ENCODE peak calls at places on chromosomes 11 and 22, in nine cellular contexts. U is fibroblast of the conjunctiva; J is NCI-H1092 treated with DMSO at 0.1 percent for 48 hours; R is stimulated activated CD4-positive, alpha-beta T cell treated with anti-CD3 and anti-CD28 coated beads, Interleukin-1b, Interleukin-23, amount 100 ng/mL, for 4 hours; E is K562; I is cerebellum; D is neural progenitor cell; O is fibroblast of the aortic adventitia; B is body of pancreas. N is an unnamed sample.

GRCh38 chr11:72924568-72925190 is 110.5 kb downstream of the ATG16L2 start:
- DNase-seq in U (peak), J (peak), R (no peak), E (no peak), I (peak), D (no peak), O (peak), B (no peak), N (peak)

GRCh38 chr11:129703846-129704245 is 111.8 kb upstream of the TMEM45B start:
- DNase-seq in U (no peak), J (no peak), R (no peak), E (peak), I (no peak), D (no peak), O (no peak), B (no peak), N (peak)

GRCh38 chr22:29117799-29118477 is 45.1 kb downstream of the KREMEN1 start:
- DNase-seq in U (peak), J (no peak), R (no peak), E (no peak), I (no peak), D (no peak), O (peak), B (no peak), N (peak)

GRCh38 chr11:99739464-99740089 is 718.8 kb downstream of the CNTN5 start:
- DNase-seq in U (peak), J (peak), R (no peak), E (peak), I (no peak), D (peak), O (peak), B (no peak), N (peak)

GRCh38 chr11:63504933-63505586 is 824 bp upstream of the LGALS12 start:
- DNase-seq in U (peak), J (no peak), R (no peak), E (no peak), I (peak), D (no peak), O (peak), B (peak), N (peak)

GRCh38 chr11:59174664-59175033 is 2.7 kb downstream of the DTX4 start:
- DNase-seq in U (no peak), J (no peak), R (no peak), E (no peak), I (no peak), D (no peak), O (no peak), B (no peak), N (peak)

GRCh38 chr11:125358254-125358840 is 137.7 kb downstream of the FEZ1 start:
- DNase-seq in U (no peak), J (no peak), R (no peak), E (no peak), I (no peak), D (no peak), O (peak), B (no peak), N (peak)

GRCh38 chr22:39356464-39356863 is 6.7 kb downstream of the SYNGR1 start:
- DNase-seq in U (no peak), J (peak), R (no peak), E (no peak), I (peak), D (no peak), O (no peak), B (no peak), N (no peak)

GRCh38 chr11:76657139-76657823 is 13.3 kb downstream of the LRRC32 start:
- DNase-seq in U (no peak), J (no peak), R (no peak), E (no peak), I (no peak), D (no peak), O (no peak), B (no peak), N (no peak)

GRCh38 chr22:39617342-39617741 is 46.8 kb downstream of the CACNA1I start:
- DNase-seq in U (no peak), J (no peak), R (peak), E (no peak), I (no peak), D (no peak), O (no peak), B (no peak), N (no peak)

GRCh38 chr22:42978453-42979103 is 36.4 kb downstream of the PACSIN2 start:
- DNase-seq in U (no peak), J (no peak), R (no peak), E (no peak), I (no peak), D (peak), O (peak), B (no peak), N (peak)

GRCh38 chr11:83809274-83809673 is 523.1 kb upstream of the CCDC90B start:
- DNase-seq in U (no peak), J (no peak), R (no peak), E (no peak), I (no peak), D (no peak), O (no peak), B (no peak), N (no peak)

GRCh38 chr11:63560506-63561179 is 2.5 kb downstream of the PLAAT2 start:
- DNase-seq in U (no peak), J (peak), R (no peak), E (no peak), I (no peak), D (no peak), O (no peak), B (peak), N (no peak)

GRCh38 chr22:40263191-40263590 is 83.1 kb upstream of the ADSL start:
- DNase-seq in U (no peak), J (no peak), R (no peak), E (peak), I (no peak), D (no peak), O (peak), B (no peak), N (peak)

GRCh38 chr22:23058063-23058462 is 12.3 kb upstream of the GNAZ start:
- DNase-seq in U (no peak), J (no peak), R (no peak), E (peak), I (no peak), D (no peak), O (no peak), B (no peak), N (no peak)

GRCh38 chr11:68569357-68569756 is 108.8 kb downstream of the PPP6R3 start:
- DNase-seq in U (no peak), J (no peak), R (no peak), E (no peak), I (no peak), D (no peak), O (no peak), B (no peak), N (no peak)

GRCh38 chr11:315516-315994 is 1.7 kb downstream of the IFITM1 start:
- DNase-seq in U (no peak), J (no peak), R (no peak), E (no peak), I (no peak), D (no peak), O (no peak), B (no peak), N (no peak)

GRCh38 chr11:44043157-44043556 is 4.6 kb upstream of the ACCSL start:
- DNase-seq in U (no peak), J (no peak), R (no peak), E (no peak), I (no peak), D (no peak), O (no peak), B (no peak), N (no peak)